ENCODE peak calls at places on chromosome 9, in ten cellular contexts. B, G, C, U, D, M, F, H, Q and P are unnamed samples.
A peak's percentile ranks its signal among the peaks of the same experiment; 100 is the strongest.

GRCh38 chr9:1171541-1171940 is 121.4 kb downstream of the DMRT2 start:
- DNase-seq in B (no peak), U (no peak), F (no peak), C (no peak), H (no peak), Q (no peak), G (no peak), D (no peak), M (no peak), P (no peak)

GRCh38 chr9:18362901-18363685 is 110.9 kb upstream of the ADAMTSL1 start:
- DNase-seq in M (peak; percentile 57), D (no peak), H (peak; percentile 28), F (no peak), G (peak; percentile 68), B (no peak), Q (no peak), U (peak; percentile 8), C (peak; percentile 35), P (no peak)

GRCh38 chr9:19479874-19480273 is 71.1 kb downstream of the ACER2 start:
- DNase-seq in C (no peak), H (no peak), Q (no peak), D (peak; percentile 11), U (no peak), M (no peak), B (no peak), G (no peak), F (no peak), P (no peak)

GRCh38 chr9:2477755-2478154 is 143.8 kb upstream of the VLDLR start:
- DNase-seq in U (no peak), M (no peak), C (peak; percentile 78), H (no peak), F (no peak), B (no peak), G (no peak), Q (no peak), D (no peak), P (no peak)

GRCh38 chr9:126860077-126860756 is at the start of gene ZBTB34:
- DNase-seq in D (peak; percentile 83), U (peak; percentile 68), H (peak; percentile 30), F (no peak), G (no peak), C (peak; percentile 42), Q (no peak), M (peak; percentile 80), B (no peak), P (no peak)

GRCh38 chr9:135130266-135130976 is 43.0 kb downstream of the OLFM1 start:
- DNase-seq in B (peak; percentile 27), G (no peak), F (no peak), M (no peak), U (peak; percentile 54), Q (peak; percentile 13), C (peak; percentile 0), D (no peak), H (no peak), P (no peak)

GRCh38 chr9:106675780-106676179 is 187.2 kb upstream of the ZNF462 start:
- DNase-seq in G (no peak), B (no peak), H (peak; percentile 14), M (no peak), D (no peak), F (no peak), C (no peak), U (peak; percentile 13), Q (no peak), P (no peak)

GRCh38 chr9:19748278-19749126 is 40.3 kb downstream of the SLC24A2 start:
- DNase-seq in U (peak; percentile 30), F (no peak), B (no peak), Q (no peak), C (peak; percentile 41), G (no peak), H (peak; percentile 7), D (no peak), M (no peak), P (no peak)

GRCh38 chr9:127422787-127423186 is 1.4 kb upstream of the ZNF79 start:
- DNase-seq in C (no peak), B (no peak), G (no peak), F (no peak), U (no peak), H (no peak), Q (no peak), M (no peak), D (no peak), P (no peak)

GRCh38 chr9:137077758-137078693 is 709 bp downstream of the UAP1L1 start:
- DNase-seq in U (no peak), F (no peak), C (no peak), D (no peak), B (no peak), G (no peak), H (no peak), M (peak; percentile 42), Q (no peak), P (no peak)

GRCh38 chr9:137080260-137081122 is 3.2 kb downstream of the UAP1L1 start:
- DNase-seq in D (no peak), C (no peak), B (no peak), G (no peak), H (no peak), U (no peak), Q (no peak), M (no peak), F (no peak), P (no peak)

GRCh38 chr9:137077010-137077747 is at the start of gene UAP1L1:
- DNase-seq in D (no peak), F (no peak), G (no peak), M (peak; percentile 64), H (peak; percentile 52), Q (no peak), U (no peak), C (peak; percentile 39), B (peak; percentile 87), P (no peak)

GRCh38 chr9:137078701-137079400 is 1.5 kb downstream of the UAP1L1 start:
- DNase-seq in Q (no peak), H (no peak), U (peak; percentile 63), D (no peak), G (no peak), F (no peak), M (no peak), C (no peak), B (no peak), P (no peak)

GRCh38 chr9:137079401-137079787 is 2.1 kb downstream of the UAP1L1 start:
- DNase-seq in C (no peak), F (no peak), Q (no peak), M (no peak), D (no peak), U (no peak), G (no peak), H (no peak), B (no peak), P (no peak)
- H3K4me3 ChIP-seq in C (no peak overlapping the region), F (no peak overlapping the region), Q (no peak overlapping the region), M (no peak overlapping the region), D (no peak overlapping the region), U (no peak overlapping the region), G (no peak overlapping the region), H (no peak overlapping the region), B (no peak overlapping the region), P (no peak overlapping the region)

DNA sequence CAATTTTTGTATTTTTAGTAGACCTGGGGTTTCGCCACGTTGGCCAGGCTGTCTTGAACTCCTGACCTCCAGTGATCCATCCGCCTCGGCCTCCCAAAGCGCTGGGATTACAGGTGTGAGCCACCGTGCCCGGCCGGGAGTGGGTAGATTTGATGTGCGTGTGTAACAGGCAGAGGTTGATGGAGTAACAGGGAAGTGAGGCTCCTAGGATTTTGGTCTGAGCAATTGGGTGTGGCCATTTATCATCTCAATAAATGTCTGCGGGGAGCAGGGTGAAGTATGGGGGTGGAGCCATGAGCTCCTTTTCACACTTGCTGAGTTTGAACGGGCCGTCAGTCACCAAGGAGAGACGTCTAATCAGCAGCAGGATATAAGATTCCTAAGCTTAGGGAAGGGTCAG is 1.2 kb upstream of the REXO4 start:
- DNase-seq in M (no peak), H (no peak), C (no peak), B (no peak), Q (no peak), G (no peak), F (no peak), D (no peak), U (no peak), P (no peak)
- H3K4me3 ChIP-seq in M (peak overlapping the region; percentile 88), H (peak overlapping the region; percentile 88), C (no peak overlapping the region), B (no peak overlapping the region), Q (peak overlapping the region; percentile 89), G (no peak overlapping the region), F (peak overlapping the region; percentile 88), D (no peak overlapping the region), U (no peak overlapping the region), P (peak overlapping the region; percentile 92)

GRCh38 chr9:75918154-75918553 is 27.7 kb downstream of the PCSK5 start:
- DNase-seq in F (no peak), H (no peak), U (no peak), Q (no peak), B (no peak), M (no peak), C (no peak), G (no peak), D (no peak), P (no peak)
- H3K4me3 ChIP-seq in F (no peak overlapping the region), H (no peak overlapping the region), U (no peak overlapping the region), Q (no peak overlapping the region), B (no peak overlapping the region), M (no peak overlapping the region), C (no peak overlapping the region), G (no peak overlapping the region), D (no peak overlapping the region), P (no peak overlapping the region)

GRCh38 chr9:73093016-73093739 is 58.5 kb upstream of the ANXA1 start:
- DNase-seq in C (no peak), D (no peak), G (no peak), Q (no peak), M (no peak), F (no peak), B (no peak), U (no peak), H (no peak), P (no peak)

GRCh38 chr9:73090214-73090613 is 61.5 kb upstream of the ANXA1 start:
- DNase-seq in Q (no peak), H (no peak), G (no peak), M (no peak), C (no peak), U (no peak), F (no peak), D (no peak), B (no peak), P (no peak)

GRCh38 chr9:73095425-73095824 is 56.2 kb upstream of the ANXA1 start:
- DNase-seq in G (no peak), U (no peak), F (no peak), Q (no peak), H (no peak), D (no peak), B (no peak), M (no peak), C (no peak), P (no peak)

GRCh38 chr9:73091909-73092308 is 59.8 kb upstream of the ANXA1 start:
- DNase-seq in U (no peak), H (no peak), Q (no peak), F (no peak), D (no peak), C (no peak), G (no peak), B (no peak), M (no peak), P (no peak)

DNA sequence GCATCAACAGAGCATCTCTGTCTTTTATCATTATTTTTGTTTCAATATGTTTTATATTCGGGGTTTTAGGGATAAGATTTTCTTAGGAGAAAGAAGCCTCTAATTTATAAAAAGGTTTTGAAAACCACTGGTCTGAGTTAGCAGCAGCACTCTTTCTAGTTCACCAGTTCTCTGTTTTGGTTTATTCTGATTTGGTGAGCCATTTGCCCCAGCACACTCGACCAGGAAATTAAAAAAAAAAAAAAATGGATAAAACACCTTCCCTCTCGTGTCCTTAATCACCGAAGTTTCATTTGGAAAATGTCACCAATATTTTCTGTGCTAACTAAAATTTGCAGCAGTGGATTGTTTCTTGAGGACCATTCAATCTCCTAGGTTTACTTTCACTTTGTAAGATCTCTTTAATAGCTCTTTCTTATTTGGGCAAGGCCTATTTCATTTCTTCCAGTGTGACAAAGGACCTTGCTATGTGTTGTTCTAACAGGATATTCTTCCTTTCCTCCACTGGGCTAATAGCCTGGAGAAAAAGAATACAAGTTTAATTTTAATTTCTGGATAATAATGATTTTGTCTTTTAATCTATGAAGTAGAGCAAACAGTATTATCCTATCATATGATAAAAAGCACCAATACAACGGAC is 57.8 kb upstream of the ANXA1 start:
- DNase-seq in D (no peak), U (no peak), M (no peak), F (no peak), C (peak; percentile 56), Q (no peak), G (no peak), B (no peak), H (peak; percentile 37), P (no peak)
- H3K4me3 ChIP-seq in D (peak overlapping the region; percentile 28), U (no peak overlapping the region), M (no peak overlapping the region), F (peak overlapping the region; percentile 24), C (no peak overlapping the region), Q (no peak overlapping the region), G (no peak overlapping the region), B (peak overlapping the region; percentile 37), H (no peak overlapping the region), P (no peak overlapping the region)